ENCODE peak calls at places on chromosome 7, in four cellular contexts. One of them, this sample, is unnamed.

GRCh38 chr7:3271298-3271697 is 29.8 kb upstream of the SDK1 start:
- DNase-seq in HepG2: no peak
- DNase-seq in Caco-2: no peak
- DNase-seq in AG09309: no peak
- DNase-seq in this sample: no peak

GRCh38 chr7:71637578-71637977 is 505.6 kb downstream of the GALNT17 start:
- DNase-seq in AG09309: no peak
- DNase-seq in Caco-2: no peak
- DNase-seq in HepG2: no peak
- DNase-seq in this sample: no peak

GRCh38 chr7:14340415-14341079 is 351.1 kb upstream of the ETV1 start:
- DNase-seq in HepG2: no peak
- DNase-seq in Caco-2: no peak
- DNase-seq in AG09309: no peak
- DNase-seq in this sample: no peak

GRCh38 chr7:913736-914520 is 37.6 kb downstream of the GET4 start:
- DNase-seq in AG09309: no peak
- DNase-seq in HepG2: no peak
- DNase-seq in Caco-2: no peak
- DNase-seq in this sample: peak; percentile 96

GRCh38 chr7:29278362-29279070 is 83.9 kb downstream of the CHN2 start:
- DNase-seq in HepG2: no peak
- DNase-seq in AG09309: no peak
- DNase-seq in Caco-2: no peak
- DNase-seq in this sample: no peak

GRCh38 chr7:84455788-84456187 is 261.2 kb upstream of the SEMA3A start:
- DNase-seq in Caco-2: no peak
- DNase-seq in AG09309: no peak
- DNase-seq in HepG2: no peak
- DNase-seq in this sample: no peak

GRCh38 chr7:131365876-131366275 is 38.2 kb downstream of the MKLN1 start:
- DNase-seq in AG09309: peak; percentile 32
- DNase-seq in HepG2: no peak
- DNase-seq in Caco-2: no peak
- DNase-seq in this sample: no peak

GRCh38 chr7:12017046-12017445 is 185.0 kb upstream of the THSD7A start:
- DNase-seq in HepG2: no peak
- DNase-seq in Caco-2: no peak
- DNase-seq in AG09309: no peak
- DNase-seq in this sample: no peak

GRCh38 chr7:143958781-143959180 is 4.1 kb downstream of the OR2F1 start:
- DNase-seq in AG09309: no peak
- DNase-seq in HepG2: peak; percentile 65
- DNase-seq in Caco-2: no peak
- DNase-seq in this sample: no peak

GRCh38 chr7:83119496-83119895 is 43.2 kb downstream of the PCLO start:
- DNase-seq in AG09309: no peak
- DNase-seq in Caco-2: no peak
- DNase-seq in HepG2: no peak
- DNase-seq in this sample: no peak

GRCh38 chr7:88141025-88141424 is 78.8 kb downstream of the SRI start:
- DNase-seq in Caco-2: peak; percentile 75
- DNase-seq in HepG2: no peak
- DNase-seq in AG09309: no peak
- DNase-seq in this sample: no peak

GRCh38 chr7:27191716-27192545 is 6.9 kb upstream of the HOXA11 start:
- DNase-seq in Caco-2: peak; percentile 27
- DNase-seq in HepG2: no peak
- DNase-seq in AG09309: no peak
- DNase-seq in this sample: peak; percentile 70

GRCh38 chr7:82745117-82745516 is 301.5 kb upstream of the CACNA2D1 start:
- DNase-seq in Caco-2: no peak
- DNase-seq in AG09309: no peak
- DNase-seq in HepG2: no peak
- DNase-seq in this sample: no peak

GRCh38 chr7:27179030-27179429 is 4.9 kb upstream of the HOXA10 start:
- DNase-seq in Caco-2: no peak
- DNase-seq in HepG2: no peak
- DNase-seq in AG09309: no peak
- DNase-seq in this sample: no peak

GRCh38 chr7:100503350-100503735 is 19.6 kb downstream of the NYAP1 start:
- DNase-seq in AG09309: no peak
- DNase-seq in Caco-2: no peak
- DNase-seq in HepG2: peak; percentile 72
- DNase-seq in this sample: no peak

GRCh38 chr7:65983965-65984654 is 2.1 kb upstream of the GUSB start:
- DNase-seq in AG09309: no peak
- DNase-seq in HepG2: no peak
- DNase-seq in Caco-2: no peak
- DNase-seq in this sample: no peak

GRCh38 chr7:117119192-117119924 is 166.1 kb downstream of the ST7 start:
- DNase-seq in Caco-2: peak; percentile 70
- DNase-seq in HepG2: peak; percentile 72
- DNase-seq in AG09309: peak; percentile 32
- DNase-seq in this sample: peak; percentile 88

DNA sequence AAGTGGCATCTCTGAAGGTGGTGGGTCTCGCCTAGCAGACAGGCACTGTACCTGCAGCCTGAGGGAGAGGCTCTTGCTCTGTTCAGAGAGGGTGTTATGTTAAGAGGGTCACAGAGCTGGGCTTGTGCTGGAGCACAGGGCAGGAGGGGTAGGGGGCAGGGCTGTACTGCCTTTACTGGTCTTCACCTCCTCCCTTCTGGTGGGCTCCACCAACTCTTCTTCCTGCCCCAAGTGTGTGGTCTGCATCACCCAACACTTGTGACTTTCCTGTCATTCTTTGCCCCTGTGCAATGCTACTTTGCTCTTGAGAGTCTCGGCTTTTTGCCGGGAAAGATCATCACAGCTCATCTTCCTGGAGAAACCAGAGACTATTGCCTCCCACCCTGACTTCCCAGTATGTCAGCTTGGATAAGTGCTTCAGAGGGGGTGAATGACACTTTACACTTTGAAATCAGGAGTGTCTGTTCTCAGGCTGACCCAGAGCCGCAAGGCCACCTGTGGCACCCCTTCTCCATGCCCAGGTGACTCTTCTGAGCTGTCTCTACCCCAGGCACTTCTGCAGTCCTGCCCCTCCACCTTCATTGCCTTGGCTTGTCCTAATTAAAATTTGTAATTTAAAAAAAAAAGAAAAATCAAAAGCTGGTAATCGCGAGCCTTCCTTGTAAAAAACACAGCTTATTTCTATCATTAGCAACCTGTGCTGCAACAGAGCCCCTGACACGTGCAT is 38.4 kb upstream of the IKZF1 start:
- DNase-seq in HepG2: no peak
- DNase-seq in AG09309: no peak
- DNase-seq in Caco-2: no peak
- DNase-seq in this sample: no peak
- H3K4me3 ChIP-seq in HepG2: no peak overlapping the region
- H3K4me3 ChIP-seq in AG09309: no peak overlapping the region
- H3K4me3 ChIP-seq in Caco-2: no peak overlapping the region
- H3K4me3 ChIP-seq in this sample: no peak overlapping the region

GRCh38 chr7:42104694-42105093 is 132.3 kb downstream of the GLI3 start:
- DNase-seq in HepG2: no peak
- DNase-seq in Caco-2: no peak
- DNase-seq in AG09309: no peak
- DNase-seq in this sample: no peak

GRCh38 chr7:42105541-42106349 is 131.3 kb downstream of the GLI3 start:
- DNase-seq in Caco-2: no peak
- DNase-seq in AG09309: no peak
- DNase-seq in HepG2: no peak
- DNase-seq in this sample: no peak

GRCh38 chr7:42106562-42106961 is 130.4 kb downstream of the GLI3 start:
- DNase-seq in Caco-2: no peak
- DNase-seq in HepG2: no peak
- DNase-seq in AG09309: no peak
- DNase-seq in this sample: no peak

GRCh38 chr7:42108803-42109528 is 128.0 kb downstream of the GLI3 start:
- DNase-seq in Caco-2: no peak
- DNase-seq in HepG2: no peak
- DNase-seq in AG09309: no peak
- DNase-seq in this sample: no peak

DNA sequence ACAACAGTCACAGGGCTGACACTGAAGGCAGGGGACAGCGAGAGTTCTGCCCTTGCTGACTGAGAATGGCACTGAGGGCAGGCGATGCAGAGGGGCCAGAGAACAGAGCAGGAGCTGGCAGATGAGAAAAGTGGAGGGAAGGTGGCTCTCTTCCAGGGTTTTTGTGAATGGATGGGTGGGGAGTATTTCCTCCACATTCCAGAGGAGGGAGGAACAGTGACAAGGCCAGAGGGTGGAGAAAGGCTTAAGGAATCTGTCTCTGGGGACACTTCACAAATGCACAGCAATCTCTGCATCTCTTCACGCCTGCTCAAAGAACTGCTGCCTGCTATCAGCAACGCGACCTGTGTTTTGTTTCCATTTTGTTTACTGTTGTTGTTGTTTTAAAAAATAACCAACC is 129.5 kb downstream of the GLI3 start:
- DNase-seq in AG09309: no peak
- DNase-seq in Caco-2: no peak
- DNase-seq in HepG2: no peak
- DNase-seq in this sample: no peak
- H3K4me3 ChIP-seq in AG09309: no peak overlapping the region
- H3K4me3 ChIP-seq in Caco-2: no peak overlapping the region
- H3K4me3 ChIP-seq in HepG2: no peak overlapping the region
- H3K4me3 ChIP-seq in this sample: no peak overlapping the region

DNA sequence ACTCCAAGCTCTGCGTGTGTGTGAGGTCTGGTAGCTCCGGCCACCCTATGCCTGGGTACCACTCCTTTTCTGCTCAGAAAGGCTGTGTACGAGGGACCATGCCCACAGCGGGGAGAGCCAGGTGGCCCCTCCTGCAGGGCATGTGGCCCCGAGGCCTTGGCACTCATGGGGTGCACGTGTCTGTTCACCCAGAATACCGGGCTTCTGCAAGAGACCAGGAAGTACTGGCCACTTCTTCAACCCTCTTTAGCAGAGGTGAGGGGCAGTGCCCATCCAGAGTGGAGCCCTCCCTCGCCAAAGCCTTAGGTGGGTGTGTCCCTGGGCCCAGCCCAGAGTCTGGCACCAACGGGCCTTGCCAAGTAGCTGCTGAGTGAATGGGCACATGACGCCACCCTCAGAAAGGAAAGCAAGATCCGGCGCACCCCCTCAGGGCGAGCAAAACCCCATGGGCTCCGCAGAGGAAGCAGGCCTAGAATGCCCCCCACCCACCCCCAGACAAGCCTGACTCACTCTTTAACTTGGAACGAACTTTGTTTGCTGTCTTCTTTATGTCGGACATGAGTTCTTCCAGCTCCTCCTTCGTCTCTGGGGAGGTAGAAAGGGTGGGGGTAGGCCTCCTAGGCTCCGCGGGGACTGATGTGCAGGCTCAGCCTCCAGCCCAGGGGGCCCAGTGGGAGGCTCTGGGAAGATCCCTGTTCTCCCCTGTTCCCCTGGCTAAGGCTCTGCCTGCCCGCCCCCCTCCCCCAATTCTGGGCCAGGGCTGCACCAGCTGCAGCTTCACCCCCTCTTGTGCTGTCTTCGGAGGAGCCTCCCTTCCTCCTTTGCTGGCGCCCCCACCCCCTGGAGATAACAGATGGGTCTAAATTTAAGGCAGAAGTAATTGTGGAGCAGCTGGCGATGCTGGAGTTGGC is 14.6 kb downstream of the STX1A start:
- DNase-seq in AG09309: no peak
- DNase-seq in Caco-2: no peak
- DNase-seq in HepG2: no peak
- DNase-seq in this sample: no peak
- H3K4me3 ChIP-seq in AG09309: no peak overlapping the region
- H3K4me3 ChIP-seq in Caco-2: no peak overlapping the region
- H3K4me3 ChIP-seq in HepG2: no peak overlapping the region
- H3K4me3 ChIP-seq in this sample: no peak overlapping the region

GRCh38 chr7:41698114-41698513 is 4.8 kb downstream of the INHBA start:
- DNase-seq in AG09309: no peak
- DNase-seq in Caco-2: no peak
- DNase-seq in HepG2: no peak
- DNase-seq in this sample: no peak

GRCh38 chr7:41699532-41699931 is 3.4 kb downstream of the INHBA start:
- DNase-seq in AG09309: no peak
- DNase-seq in HepG2: no peak
- DNase-seq in Caco-2: no peak
- DNase-seq in this sample: no peak

GRCh38 chr7:41700044-41700471 is 2.8 kb downstream of the INHBA start:
- DNase-seq in HepG2: no peak
- DNase-seq in Caco-2: no peak
- DNase-seq in AG09309: no peak
- DNase-seq in this sample: no peak

GRCh38 chr7:41696323-41696916 is 6.5 kb downstream of the INHBA start:
- DNase-seq in HepG2: peak; percentile 45
- DNase-seq in Caco-2: peak; percentile 73
- DNase-seq in AG09309: no peak
- DNase-seq in this sample: peak; percentile 77

DNA sequence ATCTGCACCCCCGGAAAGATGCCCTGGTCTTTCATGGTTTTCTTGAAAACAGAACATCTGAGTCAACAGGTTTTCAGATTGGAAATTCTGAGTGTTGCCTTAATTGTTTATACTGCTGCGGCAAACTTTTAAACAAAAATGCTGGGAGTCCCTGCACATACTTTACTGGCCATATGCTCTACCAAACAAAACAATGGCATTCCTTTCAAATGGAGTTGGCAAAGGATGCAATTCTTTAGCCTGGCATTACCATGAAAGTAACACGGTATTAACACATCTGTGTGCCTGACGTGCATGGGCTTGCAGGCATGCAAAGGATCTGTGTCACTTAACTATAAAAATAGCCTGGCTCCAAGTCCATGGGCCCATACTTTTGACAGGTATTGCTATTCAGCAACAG is 4.2 kb downstream of the INHBA start:
- DNase-seq in HepG2: no peak
- DNase-seq in Caco-2: no peak
- DNase-seq in AG09309: no peak
- DNase-seq in this sample: no peak
- H3K4me3 ChIP-seq in HepG2: no peak overlapping the region
- H3K4me3 ChIP-seq in Caco-2: no peak overlapping the region
- H3K4me3 ChIP-seq in AG09309: peak overlapping the region; percentile 60
- H3K4me3 ChIP-seq in this sample: no peak overlapping the region

GRCh38 chr7:39631736-39632304 is 8.4 kb downstream of the RALA start:
- DNase-seq in Caco-2: no peak
- DNase-seq in AG09309: no peak
- DNase-seq in HepG2: no peak
- DNase-seq in this sample: no peak
- H3K4me3 ChIP-seq in Caco-2: no peak overlapping the region
- H3K4me3 ChIP-seq in AG09309: no peak overlapping the region
- H3K4me3 ChIP-seq in HepG2: no peak overlapping the region
- H3K4me3 ChIP-seq in this sample: no peak overlapping the region

DNA sequence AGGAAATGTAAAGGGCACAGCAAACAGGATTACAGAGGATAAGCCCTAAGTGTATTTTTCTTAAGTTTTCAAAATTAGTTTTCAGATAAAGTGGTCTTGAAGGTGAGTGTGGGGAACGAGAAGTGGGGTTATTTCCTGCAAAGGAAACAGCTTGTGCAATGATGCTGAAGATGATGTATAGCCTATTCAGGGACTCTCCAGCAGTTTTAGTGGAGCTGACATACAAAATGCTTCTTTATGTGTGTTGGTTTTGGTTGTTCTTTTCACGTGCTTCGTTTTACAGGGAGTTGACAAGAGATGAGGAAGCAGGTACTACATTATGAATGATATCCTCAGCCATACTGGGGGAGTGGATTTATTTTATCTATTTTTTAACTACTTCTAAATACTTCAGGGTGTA is 20.5 kb downstream of the CASD1 start:
- DNase-seq in HepG2: no peak
- DNase-seq in Caco-2: no peak
- DNase-seq in AG09309: no peak
- DNase-seq in this sample: no peak
- H3K4me3 ChIP-seq in HepG2: no peak overlapping the region
- H3K4me3 ChIP-seq in Caco-2: no peak overlapping the region
- H3K4me3 ChIP-seq in AG09309: no peak overlapping the region
- H3K4me3 ChIP-seq in this sample: no peak overlapping the region

This sample was measured in colonic mucosa.